ENCODE peak calls at places on chromosome 11, in five cellular contexts. One of them, this sample, is unnamed.

GRCh38 chr11:74371269-74372039 is 26.8 kb downstream of the PGM2L1 start:
- DNase-seq in AG10803: peak
- DNase-seq in AG04449: no peak
- DNase-seq in HCT116: no peak
- DNase-seq in cardiac muscle cell: no peak
- DNase-seq in this sample: peak

GRCh38 chr11:83156996-83157754 is at the start of gene PCF11:
- DNase-seq in AG10803: no peak
- DNase-seq in cardiac muscle cell: no peak
- DNase-seq in AG04449: no peak
- DNase-seq in HCT116: no peak
- DNase-seq in this sample: no peak

GRCh38 chr11:82775736-82776346 is 42.2 kb upstream of the FAM181B start:
- DNase-seq in AG04449: no peak
- DNase-seq in cardiac muscle cell: peak
- DNase-seq in HCT116: peak
- DNase-seq in AG10803: peak
- DNase-seq in this sample: peak

GRCh38 chr11:79244175-79244804 is 196.5 kb downstream of the TENM4 start:
- DNase-seq in HCT116: no peak
- DNase-seq in AG04449: peak
- DNase-seq in AG10803: peak
- DNase-seq in cardiac muscle cell: no peak
- DNase-seq in this sample: peak

GRCh38 chr11:68775951-68776388 is 24.6 kb upstream of the TESMIN start:
- DNase-seq in AG10803: no peak
- DNase-seq in cardiac muscle cell: no peak
- DNase-seq in AG04449: no peak
- DNase-seq in HCT116: peak
- DNase-seq in this sample: no peak

GRCh38 chr11:115616941-115617340 is 112.7 kb upstream of the CADM1 start:
- DNase-seq in AG04449: peak
- DNase-seq in HCT116: no peak
- DNase-seq in cardiac muscle cell: no peak
- DNase-seq in AG10803: peak
- DNase-seq in this sample: peak

GRCh38 chr11:70501026-70501901 is 102.9 kb downstream of the CTTN start:
- DNase-seq in HCT116: no peak
- DNase-seq in cardiac muscle cell: no peak
- DNase-seq in AG04449: no peak
- DNase-seq in AG10803: peak
- DNase-seq in this sample: no peak

GRCh38 chr11:32366671-32367070 is 68.7 kb downstream of the WT1 start:
- DNase-seq in HCT116: no peak
- DNase-seq in AG10803: peak
- DNase-seq in AG04449: no peak
- DNase-seq in cardiac muscle cell: no peak
- DNase-seq in this sample: no peak

GRCh38 chr11:101770648-101771047 is 144.2 kb upstream of the CEP126 start:
- DNase-seq in cardiac muscle cell: no peak
- DNase-seq in AG04449: no peak
- DNase-seq in HCT116: no peak
- DNase-seq in AG10803: no peak
- DNase-seq in this sample: no peak

GRCh38 chr11:9082575-9082974 is 8.8 kb downstream of the SCUBE2 start:
- DNase-seq in cardiac muscle cell: no peak
- DNase-seq in HCT116: no peak
- DNase-seq in AG10803: no peak
- DNase-seq in AG04449: no peak
- DNase-seq in this sample: no peak

GRCh38 chr11:43943931-43944751 is 1.7 kb downstream of the C11orf96 start:
- DNase-seq in AG10803: no peak
- DNase-seq in cardiac muscle cell: peak
- DNase-seq in AG04449: no peak
- DNase-seq in HCT116: no peak
- DNase-seq in this sample: no peak

GRCh38 chr11:35354644-35355043 is 64.7 kb downstream of the SLC1A2 start:
- DNase-seq in AG04449: peak
- DNase-seq in HCT116: no peak
- DNase-seq in cardiac muscle cell: no peak
- DNase-seq in AG10803: peak
- DNase-seq in this sample: no peak

GRCh38 chr11:120219935-120220746 is 9.3 kb downstream of the OAF start:
- DNase-seq in AG10803: no peak
- DNase-seq in HCT116: no peak
- DNase-seq in cardiac muscle cell: no peak
- DNase-seq in AG04449: no peak
- DNase-seq in this sample: no peak

GRCh38 chr11:120908521-120909181 is 115.3 kb upstream of the TBCEL start:
- DNase-seq in AG10803: no peak
- DNase-seq in HCT116: no peak
- DNase-seq in cardiac muscle cell: no peak
- DNase-seq in AG04449: no peak
- DNase-seq in this sample: no peak

GRCh38 chr11:94876645-94877445 is 96.5 kb downstream of the CWC15 start:
- DNase-seq in AG04449: peak
- DNase-seq in HCT116: peak
- DNase-seq in AG10803: peak
- DNase-seq in cardiac muscle cell: peak
- DNase-seq in this sample: peak

GRCh38 chr11:121648306-121648705 is 195.5 kb upstream of the SORL1-AS1 start:
- DNase-seq in AG10803: no peak
- DNase-seq in HCT116: no peak
- DNase-seq in cardiac muscle cell: no peak
- DNase-seq in AG04449: no peak
- DNase-seq in this sample: no peak

GRCh38 chr11:120324932-120325810 is at the start of gene TLCD5:
- DNase-seq in AG04449: no peak
- DNase-seq in HCT116: peak
- DNase-seq in cardiac muscle cell: peak
- DNase-seq in AG10803: peak
- DNase-seq in this sample: no peak

GRCh38 chr11:6655790-6656580 is at the start of gene DCHS1:
- DNase-seq in HCT116: no peak
- DNase-seq in cardiac muscle cell: peak
- DNase-seq in AG10803: no peak
- DNase-seq in AG04449: no peak
- DNase-seq in this sample: no peak

GRCh38 chr11:43573873-43574272 is 106.7 kb upstream of the HSD17B12 start:
- DNase-seq in AG10803: no peak
- DNase-seq in HCT116: no peak
- DNase-seq in cardiac muscle cell: no peak
- DNase-seq in AG04449: no peak
- DNase-seq in this sample: no peak

GRCh38 chr11:111910637-111911562 is 670 bp downstream of the CRYAB start:
- DNase-seq in AG04449: no peak
- DNase-seq in HCT116: no peak
- DNase-seq in AG10803: no peak
- DNase-seq in cardiac muscle cell: peak
- DNase-seq in this sample: no peak

GRCh38 chr11:47550288-47551052 is 2.5 kb downstream of the CELF1 start:
- DNase-seq in AG10803: peak
- DNase-seq in cardiac muscle cell: no peak
- DNase-seq in AG04449: no peak
- DNase-seq in HCT116: no peak
- DNase-seq in this sample: no peak

GRCh38 chr11:76232026-76232665 is 25.8 kb upstream of the WNT11 start:
- DNase-seq in AG10803: no peak
- DNase-seq in HCT116: no peak
- DNase-seq in cardiac muscle cell: no peak
- DNase-seq in AG04449: no peak
- DNase-seq in this sample: no peak

GRCh38 chr11:45094958-45095690 is 51.3 kb upstream of the PRDM11 start:
- DNase-seq in AG10803: no peak
- DNase-seq in cardiac muscle cell: no peak
- DNase-seq in HCT116: no peak
- DNase-seq in AG04449: no peak
- DNase-seq in this sample: no peak

DNA sequence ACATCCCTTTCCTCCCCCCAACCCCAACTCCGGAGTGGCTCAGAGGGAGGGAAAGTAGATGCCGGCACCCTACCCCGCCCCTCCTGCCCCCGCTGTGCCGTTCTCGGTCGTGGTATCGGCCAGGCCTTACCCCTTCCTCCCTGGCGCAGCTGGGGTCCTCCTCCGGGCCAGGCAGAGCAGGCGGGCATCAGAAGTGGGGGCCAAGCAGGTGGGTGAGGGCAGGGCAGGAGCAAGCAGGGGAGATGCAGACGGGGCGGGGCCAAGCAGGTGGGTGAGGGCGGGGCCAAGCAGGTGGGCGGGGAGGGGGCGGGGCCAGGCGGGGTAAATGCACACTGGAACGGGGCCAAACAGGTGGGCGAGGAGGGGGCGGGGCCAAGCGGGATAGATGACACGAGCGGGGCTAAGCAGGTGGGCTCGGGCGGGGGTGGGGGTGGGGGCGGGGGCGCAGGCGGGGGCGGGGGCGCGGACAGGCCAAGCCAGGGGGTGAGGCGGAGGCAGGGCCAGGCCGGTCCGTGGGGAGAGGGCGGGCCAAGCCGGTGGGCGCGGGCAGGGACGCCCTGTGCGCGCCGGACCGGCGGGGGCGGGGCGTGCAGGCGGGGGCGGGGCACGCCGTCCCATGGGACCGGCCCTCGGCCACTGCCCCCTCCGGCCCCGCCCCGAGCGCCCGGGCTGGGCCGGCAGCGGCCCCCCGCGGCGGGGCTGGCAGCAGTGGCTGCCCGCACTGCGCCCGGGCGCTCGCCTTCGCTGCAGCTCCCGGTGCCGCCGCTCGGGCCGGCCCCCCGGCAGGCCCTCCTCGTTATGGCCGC is at the start of the genes KCNQ1 and TRPM5:
- DNase-seq in AG10803: no peak
- DNase-seq in cardiac muscle cell: peak
- DNase-seq in AG04449: no peak
- DNase-seq in HCT116: peak
- DNase-seq in this sample: no peak
- H3K4me3 ChIP-seq in AG10803: no peak
- H3K4me3 ChIP-seq in cardiac muscle cell: peak
- H3K4me3 ChIP-seq in AG04449: no peak
- H3K4me3 ChIP-seq in HCT116: peak
- H3K4me3 ChIP-seq in this sample: no peak

GRCh38 chr11:63974259-63975143 is at the start of gene COX8A:
- DNase-seq in cardiac muscle cell: peak
- DNase-seq in HCT116: peak
- DNase-seq in AG10803: peak
- DNase-seq in AG04449: peak
- DNase-seq in this sample: peak
- TF ChIP-seq CTCF in cardiac muscle cell: no peak
- TF ChIP-seq CTCF in HCT116: no peak
- TF ChIP-seq CTCF in AG10803: peak
- TF ChIP-seq CTCF in AG04449: peak
- TF ChIP-seq CTCF in this sample: peak

GRCh38 chr11:65920035-65920802 is 993 bp downstream of the DRAP1 start:
- DNase-seq in HCT116: no peak
- DNase-seq in AG04449: no peak
- DNase-seq in AG10803: no peak
- DNase-seq in cardiac muscle cell: no peak
- DNase-seq in this sample: no peak
- H3K4me3 ChIP-seq in HCT116: peak
- H3K4me3 ChIP-seq in AG04449: peak
- H3K4me3 ChIP-seq in AG10803: peak
- H3K4me3 ChIP-seq in cardiac muscle cell: peak
- H3K4me3 ChIP-seq in this sample: peak

GRCh38 chr11:390175-390574 is 3.8 kb upstream of the PKP3 start:
- DNase-seq in AG10803: no peak
- DNase-seq in AG04449: no peak
- DNase-seq in cardiac muscle cell: peak
- DNase-seq in HCT116: peak
- DNase-seq in this sample: no peak
- TF ChIP-seq CTCF in AG10803: no peak
- TF ChIP-seq CTCF in AG04449: no peak
- TF ChIP-seq CTCF in cardiac muscle cell: no peak
- TF ChIP-seq CTCF in HCT116: peak
- TF ChIP-seq CTCF in this sample: no peak

GRCh38 chr11:828501-829115 is 889 bp downstream of the CRACR2B start:
- DNase-seq in cardiac muscle cell: no peak
- DNase-seq in AG10803: no peak
- DNase-seq in HCT116: no peak
- DNase-seq in AG04449: no peak
- DNase-seq in this sample: no peak
- H3K4me3 ChIP-seq in cardiac muscle cell: no peak
- H3K4me3 ChIP-seq in AG10803: no peak
- H3K4me3 ChIP-seq in HCT116: no peak
- H3K4me3 ChIP-seq in AG04449: no peak
- H3K4me3 ChIP-seq in this sample: no peak

GRCh38 chr11:123166095-123166559 is 28.9 kb downstream of the CLMP start:
- DNase-seq in AG10803: peak
- DNase-seq in cardiac muscle cell: peak
- DNase-seq in HCT116: no peak
- DNase-seq in AG04449: peak
- DNase-seq in this sample: no peak
- TF ChIP-seq CTCF in AG10803: peak
- TF ChIP-seq CTCF in cardiac muscle cell: peak
- TF ChIP-seq CTCF in HCT116: peak
- TF ChIP-seq CTCF in AG04449: peak
- TF ChIP-seq CTCF in this sample: peak